ENCODE peak calls at places on chromosome 5, in six cellular contexts. M is HepG2, Z is uterus, J is adrenal gland, P is heart left ventricle, L is body of pancreas. K is an unnamed sample.

GRCh38 chr5:141560141-141560540 is 58.7 kb downstream of the DIAPH1 start:
- DNase-seq in M (no peak), P (no peak), Z (peak), L (peak), J (no peak), K (no peak)

GRCh38 chr5:151345187-151345807 is 2.1 kb downstream of the SLC36A2 start:
- DNase-seq in P (peak), M (no peak), L (no peak), J (no peak), Z (no peak), K (no peak)

GRCh38 chr5:129461816-129462396 is 1.8 kb downstream of the ADAMTS19 start:
- DNase-seq in Z (peak), M (no peak), L (no peak), P (no peak), J (no peak), K (no peak)

GRCh38 chr5:77843570-77844407 is 67.7 kb upstream of the TBCA start:
- DNase-seq in M (no peak), P (no peak), Z (no peak), J (no peak), L (no peak), K (no peak)

GRCh38 chr5:145708169-145708568 is 127.0 kb downstream of the PRELID2 start:
- DNase-seq in P (no peak), L (no peak), J (no peak), Z (no peak), M (no peak), K (no peak)

GRCh38 chr5:128711216-128711615 is 173.2 kb upstream of the FBN2 start:
- DNase-seq in Z (no peak), J (no peak), L (no peak), P (no peak), M (no peak), K (no peak)

GRCh38 chr5:112479418-112479817 is 60.3 kb upstream of the EPB41L4A start:
- DNase-seq in Z (no peak), M (no peak), P (no peak), J (no peak), L (no peak), K (no peak)

GRCh38 chr5:64977779-64978178 is 209.0 kb downstream of the CWC27 start:
- DNase-seq in M (no peak), P (no peak), J (no peak), Z (peak), L (no peak), K (no peak)

GRCh38 chr5:15388856-15389255 is 111.1 kb upstream of the FBXL7 start:
- DNase-seq in L (no peak), Z (no peak), M (no peak), J (no peak), P (no peak), K (no peak)

GRCh38 chr5:56314536-56314935 is 81.4 kb upstream of the ANKRD55 start:
- DNase-seq in M (peak), L (peak), P (peak), Z (no peak), J (peak), K (peak)

GRCh38 chr5:66518753-66519152 is 77.4 kb upstream of the MAST4 start:
- DNase-seq in L (peak), Z (no peak), J (no peak), M (no peak), P (no peak), K (no peak)

GRCh38 chr5:23084815-23085214 is 231.7 kb upstream of the CDH12 start:
- DNase-seq in J (no peak), M (no peak), P (no peak), L (no peak), Z (no peak), K (no peak)

GRCh38 chr5:78273436-78273835 is 21.1 kb downstream of the AP3B1 start:
- DNase-seq in L (no peak), J (peak), M (no peak), Z (no peak), P (no peak), K (no peak)

DNA sequence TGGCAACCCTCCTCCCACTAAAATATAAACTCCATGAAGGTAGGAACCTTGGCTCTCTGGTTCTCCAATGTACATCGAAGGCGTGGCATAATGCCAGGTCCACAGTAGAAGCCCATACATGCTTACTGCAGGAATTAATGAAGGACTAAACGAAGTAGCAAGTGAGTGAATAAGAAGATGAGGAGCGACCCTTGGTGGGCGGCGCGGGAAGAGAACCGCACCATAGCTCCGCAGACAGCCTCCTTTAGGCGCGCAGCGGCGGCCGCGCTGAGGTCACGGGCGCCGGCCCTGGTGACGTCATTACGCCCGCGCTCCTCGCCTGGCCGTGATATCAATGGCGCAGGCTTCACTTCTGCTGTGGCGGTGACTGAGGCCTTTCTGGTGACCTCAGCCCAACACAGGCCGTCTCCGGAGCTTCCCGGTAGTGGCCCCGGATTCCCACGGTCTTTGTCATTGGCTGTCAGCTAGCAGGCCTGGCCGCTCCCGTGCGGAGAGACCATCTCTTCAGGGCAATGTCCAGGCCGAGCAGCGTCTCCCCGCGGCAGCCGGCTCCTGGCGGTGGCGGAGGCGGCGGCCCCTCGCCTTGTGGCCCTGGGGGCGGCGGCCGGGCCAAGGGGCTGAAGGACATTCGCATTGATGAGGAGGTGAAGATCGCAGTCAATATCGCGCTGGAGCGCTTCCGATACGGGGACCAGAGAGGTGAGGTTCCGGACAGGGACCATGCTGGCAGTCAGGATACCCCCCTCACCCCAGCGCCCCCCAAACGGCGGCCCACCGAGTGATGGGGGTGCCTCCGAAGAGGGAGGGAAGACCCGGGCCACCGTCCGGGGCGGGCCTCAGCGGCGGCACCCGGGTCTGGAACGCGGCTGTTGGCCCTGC is at the start of gene YTHDC2:
- DNase-seq in L (peak), Z (peak), M (peak), P (peak), J (peak), K (peak)
- TF ChIP-seq POLR2A in L (peak), Z (peak), M (peak), P (no peak), J (peak), K (peak)

GRCh38 chr5:158754018-158754514 is 345.6 kb downstream of the EBF1 start:
- DNase-seq in Z (no peak), J (no peak), M (no peak), L (no peak), P (no peak), K (no peak)

GRCh38 chr5:158755971-158756370 is 343.7 kb downstream of the EBF1 start:
- DNase-seq in J (no peak), Z (no peak), P (no peak), L (no peak), M (no peak), K (no peak)

GRCh38 chr5:158756873-158757272 is 342.8 kb downstream of the EBF1 start:
- DNase-seq in L (no peak), P (no peak), Z (no peak), M (no peak), J (no peak), K (no peak)

GRCh38 chr5:158753354-158753753 is 346.4 kb downstream of the EBF1 start:
- DNase-seq in P (no peak), L (no peak), Z (no peak), M (no peak), J (no peak), K (no peak)

DNA sequence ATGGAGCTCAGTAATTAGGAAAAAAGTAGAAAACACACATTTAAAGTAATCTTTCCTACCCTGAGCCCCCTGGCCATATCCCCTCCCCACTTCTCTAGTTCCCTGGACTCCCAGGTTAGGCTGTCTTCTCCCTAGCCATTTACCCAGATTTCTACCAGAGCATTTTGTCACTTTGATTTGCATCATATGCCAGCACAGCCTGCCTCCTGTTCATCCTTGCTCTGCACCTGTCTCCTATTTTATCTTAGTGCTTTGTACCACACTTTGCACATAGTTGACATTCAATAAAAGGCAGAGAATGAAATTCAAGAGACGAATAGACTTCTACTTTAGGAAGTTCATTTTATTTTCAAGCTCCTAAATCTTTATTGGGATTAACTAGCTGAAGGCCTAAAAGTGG is 344.5 kb downstream of the EBF1 start:
- DNase-seq in J (no peak), M (no peak), P (no peak), Z (no peak), L (no peak), K (no peak)
- TF ChIP-seq POLR2A in J (no peak), M (no peak), P (no peak), Z (no peak), L (no peak), K (no peak)

GRCh38 chr5:95080456-95080855 is 204.4 kb downstream of the MCTP1 start:
- DNase-seq in L (no peak), J (no peak), Z (no peak), M (no peak), P (no peak), K (no peak)

GRCh38 chr5:95078868-95079267 is 206.0 kb downstream of the MCTP1 start:
- DNase-seq in L (no peak), M (no peak), J (no peak), Z (no peak), P (no peak), K (no peak)

GRCh38 chr5:95083606-95084005 is 201.3 kb downstream of the MCTP1 start:
- DNase-seq in Z (no peak), M (no peak), P (no peak), J (no peak), L (no peak), K (no peak)

GRCh38 chr5:95080026-95080425 is 204.9 kb downstream of the MCTP1 start:
- DNase-seq in L (no peak), M (no peak), Z (no peak), P (no peak), J (no peak), K (no peak)

DNA sequence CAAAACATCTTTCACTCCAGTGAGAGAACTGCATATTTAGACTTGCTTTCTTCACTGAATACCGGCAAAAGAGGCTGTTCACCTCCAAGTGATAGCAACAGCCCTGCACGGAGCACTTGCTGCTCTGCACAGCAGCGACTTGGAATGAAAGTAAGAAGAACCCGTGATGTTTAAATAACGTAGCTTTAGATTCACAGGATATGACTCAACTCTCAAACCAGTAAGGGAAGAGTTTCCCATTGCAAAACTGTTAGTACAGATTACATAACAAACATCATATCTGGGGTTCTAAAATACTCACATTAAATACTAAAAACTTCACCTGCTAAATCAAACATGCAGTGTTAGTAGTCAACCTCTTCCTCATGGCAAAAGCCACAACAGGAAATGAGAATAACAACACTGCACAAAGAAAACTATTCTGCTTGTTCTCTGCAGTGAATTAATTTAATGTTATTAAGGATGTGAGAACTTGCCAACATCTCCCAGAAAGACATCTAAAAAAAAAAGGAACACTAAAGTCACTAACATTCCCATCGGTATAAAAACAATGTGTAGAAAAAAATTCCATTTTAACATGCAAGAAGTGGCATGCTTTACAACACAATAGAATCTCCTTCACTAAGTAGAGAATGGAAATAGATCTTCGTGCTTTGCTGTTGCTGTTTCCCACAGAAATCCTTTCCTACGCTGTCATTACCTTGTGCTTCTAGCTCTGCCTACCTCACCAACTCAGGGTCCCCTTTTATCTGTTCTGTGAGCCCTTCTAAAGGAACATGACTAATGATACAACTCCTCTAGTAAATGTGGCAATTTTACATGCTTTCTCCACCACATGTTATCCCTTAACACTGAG is 203.2 kb downstream of the MCTP1 start:
- DNase-seq in Z (peak), J (peak), M (peak), P (peak), L (peak), K (peak)
- TF ChIP-seq POLR2A in Z (peak), J (peak), M (no peak), P (no peak), L (peak), K (peak)

DNA sequence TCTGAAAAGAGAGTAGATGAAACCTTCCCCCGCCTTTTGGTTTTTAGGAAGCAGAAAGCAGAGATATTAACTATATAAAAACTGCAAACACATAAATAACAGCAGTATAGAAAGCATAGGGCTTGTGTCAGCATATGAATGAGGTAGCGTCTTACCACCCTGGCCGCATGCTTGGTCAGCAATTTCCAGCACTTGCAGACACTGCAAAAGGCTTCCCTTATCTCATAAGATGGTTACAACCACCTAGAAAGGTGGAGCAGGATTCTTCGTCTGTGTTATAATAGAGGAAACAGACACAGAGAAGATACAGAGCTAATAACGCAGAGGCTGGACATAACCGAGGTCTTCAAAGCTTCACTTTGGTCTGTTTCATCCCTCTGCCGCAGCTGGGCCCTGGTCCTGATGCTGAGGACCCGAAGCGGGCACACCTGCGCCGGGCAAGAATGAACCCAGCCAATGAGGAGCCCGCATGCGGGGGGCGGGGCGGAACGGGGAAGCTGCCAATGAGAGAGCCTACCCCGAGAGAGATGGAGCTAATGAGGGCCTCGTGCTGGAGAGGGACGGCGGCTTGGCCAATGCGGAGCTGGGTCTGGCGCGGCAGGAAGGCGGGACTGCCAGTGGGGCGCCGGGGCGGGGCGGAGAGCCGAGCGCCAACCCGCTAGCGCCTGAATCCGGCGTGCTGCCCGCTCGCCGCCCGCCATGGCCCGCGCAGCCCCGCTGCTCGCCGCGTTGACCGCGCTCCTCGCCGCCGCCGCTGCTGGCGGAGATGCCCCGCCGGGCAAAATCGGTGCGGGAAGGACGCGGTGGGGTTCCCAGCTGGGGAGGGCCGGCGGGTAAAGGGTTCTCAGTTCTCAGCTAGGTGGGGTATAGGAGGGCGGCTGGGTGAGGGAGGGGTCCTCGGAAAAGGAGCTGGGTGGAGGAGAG is at the start of gene PCYOX1L:
- DNase-seq in P (peak), M (peak), J (peak), L (peak), Z (peak), K (peak)
- TF ChIP-seq POLR2A in P (no peak), M (peak), J (peak), L (peak), Z (peak), K (peak)

DNA sequence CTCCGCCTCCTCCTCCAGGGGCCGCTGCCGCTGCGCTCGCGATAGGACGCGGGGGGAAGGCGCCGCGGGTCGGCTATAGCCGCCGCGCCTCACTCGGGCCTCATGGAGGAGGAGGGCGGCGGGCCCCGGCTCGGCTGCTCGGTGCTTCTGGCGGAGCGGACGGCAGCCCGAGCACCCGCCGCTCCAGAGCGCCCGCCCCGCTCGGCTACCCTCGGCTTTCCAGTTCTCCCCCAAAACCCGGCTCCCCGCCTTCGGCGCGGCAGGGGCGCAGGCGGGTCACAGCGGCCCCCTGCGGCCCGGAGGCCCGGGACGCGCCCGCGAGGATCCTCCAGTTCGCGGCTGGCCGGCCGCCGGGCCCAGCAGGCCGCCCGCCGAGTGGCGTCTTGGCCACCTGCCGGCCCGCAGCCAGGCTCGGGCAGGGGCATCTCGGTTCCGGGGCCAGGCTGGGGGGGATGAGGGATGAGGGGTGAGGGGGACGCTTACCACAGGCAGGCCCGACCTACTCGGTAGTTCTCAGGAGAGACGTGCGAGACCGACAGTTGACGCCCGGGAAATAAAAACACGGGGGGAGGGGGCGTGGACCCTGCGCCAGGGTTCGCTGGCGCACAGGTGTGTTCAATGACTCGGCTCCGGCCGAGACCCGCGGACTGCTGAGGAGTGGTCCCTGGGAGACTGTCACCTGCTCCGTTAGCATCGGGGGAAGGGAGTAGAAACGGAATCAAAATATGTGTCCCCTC is at the start of gene PAIP1:
- DNase-seq in P (peak), L (peak), M (peak), J (peak), Z (peak), K (peak)
- TF ChIP-seq POLR2A in P (no peak), L (peak), M (peak), J (peak), Z (peak), K (peak)

DNA sequence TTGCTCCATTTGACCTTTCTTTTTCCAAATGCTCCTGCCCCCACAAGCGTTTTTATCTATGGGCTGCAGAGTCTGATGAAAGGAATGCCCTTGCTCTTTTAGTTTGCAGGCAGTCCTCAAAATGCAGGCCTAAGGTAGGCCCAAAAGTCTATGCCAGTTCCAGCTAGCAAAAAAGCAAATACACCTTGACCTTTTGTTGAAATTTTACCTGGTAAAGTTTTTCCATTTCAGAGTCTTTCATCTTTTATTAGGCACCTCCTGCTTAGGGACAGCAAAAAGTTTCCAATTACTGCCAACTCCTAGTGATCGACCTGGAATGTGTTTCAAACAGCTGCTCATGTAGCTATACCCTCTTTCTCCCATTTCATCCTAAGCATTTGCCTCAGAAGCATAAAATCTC is 2.7 kb upstream of the LEAP2 start:
- DNase-seq in Z (no peak), L (no peak), P (no peak), M (no peak), J (no peak), K (no peak)
- TF ChIP-seq POLR2A in Z (no peak), L (no peak), P (no peak), M (no peak), J (no peak), K (no peak)

K was measured in erythroblast.